ENCODE peak calls at places on chromosomes 11 and 22, in five cellular contexts. Y is NB4, H is psoas muscle, X is testis, N is BJ. T is an unnamed sample.

GRCh38 chr11:67510023-67510345 is 2.0 kb upstream of the CDK2AP2 start:
- DNase-seq in Y (no peak), X (no peak), H (no peak), N (no peak), T (no peak)

GRCh38 chr11:9852465-9852864 is 188.6 kb downstream of the SWAP70 start:
- DNase-seq in Y (no peak), X (no peak), N (no peak), H (no peak), T (no peak)

GRCh38 chr22:40196628-40197027 is 18.9 kb downstream of the TNRC6B start:
- DNase-seq in N (peak; percentile 73), Y (no peak), X (no peak), H (no peak), T (no peak)

GRCh38 chr11:92844197-92844596 is 125.3 kb upstream of the MTNR1B start:
- DNase-seq in N (no peak), Y (no peak), H (no peak), X (no peak), T (no peak)

GRCh38 chr22:36938028-36938425 is 24.6 kb downstream of the CSF2RB start:
- DNase-seq in X (no peak), Y (no peak), H (no peak), N (no peak), T (no peak)

GRCh38 chr11:3074912-3075589 is 17.8 kb upstream of the CARS1 start:
- DNase-seq in N (no peak), Y (no peak), H (no peak), X (no peak), T (no peak)

GRCh38 chr22:41028841-41029240 is 63.6 kb upstream of the EP300 start:
- DNase-seq in H (no peak), Y (peak; percentile 78), N (peak; percentile 83), X (no peak), T (no peak)

GRCh38 chr22:35601743-35602633 is 15.1 kb downstream of the MB start:
- DNase-seq in N (no peak), X (peak; percentile 21), Y (peak; percentile 82), H (peak; percentile 70), T (no peak)

GRCh38 chr11:18261721-18262120 is 4.3 kb upstream of the SAA1 start:
- DNase-seq in X (no peak), H (no peak), Y (no peak), N (no peak), T (no peak)

GRCh38 chr11:95996621-95997020 is 72.7 kb upstream of the MTMR2 start:
- DNase-seq in N (no peak), Y (no peak), H (no peak), X (no peak), T (no peak)

GRCh38 chr11:100639140-100639539 is 47.9 kb upstream of the ARHGAP42 start:
- DNase-seq in X (peak; percentile 36), N (no peak), Y (no peak), H (no peak), T (no peak)

GRCh38 chr11:3942160-3942955 is 86.9 kb downstream of the STIM1 start:
- DNase-seq in Y (peak; percentile 23), X (no peak), H (no peak), N (no peak), T (no peak)

GRCh38 chr22:20587206-20587958 is 80.0 kb downstream of the MED15 start:
- DNase-seq in H (no peak), N (no peak), X (no peak), Y (no peak), T (no peak)

GRCh38 chr11:10592331-10592730 is 23.9 kb upstream of the LYVE1 start:
- DNase-seq in X (no peak), N (peak; percentile 80), Y (peak; percentile 68), H (no peak), T (no peak)

GRCh38 chr11:44572884-44573283 is 7.4 kb downstream of the CD82 start:
- DNase-seq in X (peak; percentile 53), Y (no peak), H (no peak), N (no peak), T (no peak)

GRCh38 chr11:2443881-2444300 is 423 bp downstream of the TRPM5 start:
- DNase-seq in N (no peak), H (no peak), Y (no peak), X (no peak), T (no peak)

GRCh38 chr11:57357827-57358226 is 19.7 kb downstream of the P2RX3 start:
- DNase-seq in H (no peak), N (no peak), X (peak; percentile 22), Y (no peak), T (no peak)

GRCh38 chr11:16610213-16610737 is 128.2 kb upstream of the C11orf58 start:
- DNase-seq in N (no peak), Y (no peak), X (no peak), H (no peak), T (no peak)

GRCh38 chr22:47174671-47175111 is 412.2 kb downstream of the TBC1D22A start:
- DNase-seq in N (no peak), X (no peak), H (peak; percentile 7), Y (no peak), T (peak; percentile 62)

GRCh38 chr11:62501432-62501891 is 45.1 kb downstream of the AHNAK start:
- DNase-seq in N (no peak), Y (no peak), H (no peak), X (peak; percentile 78), T (no peak)

GRCh38 chr11:22079133-22079847 is 113.6 kb upstream of the ANO5 start:
- DNase-seq in X (no peak), H (no peak), N (no peak), Y (no peak), T (no peak)

GRCh38 chr22:21975273-21975672 is 7.3 kb downstream of the TOP3B start:
- DNase-seq in N (no peak), Y (no peak), X (no peak), H (no peak), T (no peak)

GRCh38 chr11:64251722-64251985 is 324 bp downstream of the PLCB3 start:
- DNase-seq in X (no peak), Y (no peak), N (no peak), H (no peak), T (no peak)

GRCh38 chr11:64250875-64251721 is at the start of gene PLCB3:
- DNase-seq in H (peak; percentile 55), Y (peak; percentile 68), X (peak; percentile 69), N (no peak), T (no peak)

GRCh38 chr11:64253481-64253880 is 2.2 kb downstream of the PLCB3 start:
- DNase-seq in X (no peak), H (peak; percentile 58), Y (no peak), N (no peak), T (no peak)

GRCh38 chr11:64253043-64253442 is 1.7 kb downstream of the PLCB3 start:
- DNase-seq in Y (no peak), N (no peak), H (no peak), X (no peak), T (no peak)

DNA sequence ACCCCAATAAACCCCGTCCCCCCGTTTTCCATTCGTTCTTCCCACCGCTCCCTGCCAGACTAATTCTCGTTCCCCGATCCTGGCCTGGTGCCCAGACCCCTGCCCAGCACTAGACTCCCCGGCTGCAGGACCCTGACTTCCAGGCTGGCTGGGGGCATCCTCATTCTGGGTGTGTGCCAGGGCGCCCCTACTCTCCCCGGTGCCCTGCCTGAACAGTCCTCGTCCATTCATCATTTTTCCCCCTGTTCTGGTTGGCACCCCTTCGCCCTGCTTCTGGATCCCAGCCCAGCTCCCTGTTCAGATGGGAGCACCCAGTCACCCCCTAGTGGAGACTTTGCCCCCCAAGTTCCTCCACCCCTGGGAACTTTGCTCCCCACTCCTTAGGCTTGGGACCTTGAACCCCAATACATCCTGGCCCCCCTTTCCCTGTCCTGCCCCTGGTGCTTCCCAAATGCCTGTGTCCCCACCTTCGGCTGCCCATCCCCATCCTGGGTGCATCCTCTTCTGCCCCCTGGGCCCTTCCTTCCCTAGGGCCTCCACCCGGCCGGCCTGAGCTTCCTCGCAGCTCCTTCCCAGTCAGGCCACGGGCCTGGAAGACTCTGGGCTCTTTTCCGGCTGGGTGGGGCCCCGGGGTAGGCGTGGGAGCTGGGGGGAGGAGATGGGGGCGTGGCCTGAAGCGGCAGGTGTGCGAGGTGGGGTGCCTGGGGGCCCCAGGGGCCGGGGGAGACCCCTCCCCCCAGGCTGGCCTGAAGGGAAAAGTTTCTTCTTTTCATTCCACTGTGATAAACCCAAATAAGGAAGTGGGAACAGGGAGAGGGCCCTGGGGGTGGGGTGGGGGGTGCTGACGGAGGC is 882 bp downstream of the PLCB3 start:
- DNase-seq in Y (no peak), N (no peak), H (peak; percentile 52), X (peak; percentile 46), T (no peak)
- TF ChIP-seq CTCF in Y (peak; percentile 60), N (peak; percentile 56), H (no peak), X (no peak), T (peak; percentile 28)

GRCh38 chr11:20154381-20154780 is 5.9 kb downstream of the DBX1 start:
- DNase-seq in Y (no peak), H (no peak), X (no peak), N (no peak), T (no peak)

GRCh38 chr11:20157768-20158167 is 2.5 kb downstream of the DBX1 start:
- DNase-seq in N (no peak), Y (no peak), H (no peak), X (no peak), T (no peak)

GRCh38 chr11:20156280-20156875 is 3.9 kb downstream of the DBX1 start:
- DNase-seq in N (no peak), H (peak; percentile 14), Y (no peak), X (peak; percentile 59), T (no peak)

GRCh38 chr11:20156876-20157613 is 3.2 kb downstream of the DBX1 start:
- DNase-seq in X (no peak), H (peak; percentile 13), N (no peak), Y (no peak), T (no peak)

GRCh38 chr11:20155683-20156279 is 4.5 kb downstream of the DBX1 start:
- DNase-seq in X (no peak), Y (no peak), H (no peak), N (no peak), T (no peak)
- TF ChIP-seq CTCF in X (no peak), Y (no peak), H (no peak), N (no peak), T (no peak)

GRCh38 chr11:35142481-35143207 is 3.7 kb downstream of the CD44 start:
- DNase-seq in X (no peak), H (no peak), N (peak; percentile 66), Y (no peak), T (no peak)
- TF ChIP-seq CTCF in X (no peak), H (no peak), N (peak; percentile 29), Y (no peak), T (no peak)

GRCh38 chr11:72742522-72743320 is 9.5 kb downstream of the ARAP1 start:
- DNase-seq in X (no peak), H (no peak), Y (no peak), N (no peak), T (no peak)

GRCh38 chr11:72741849-72742521 is 10.2 kb downstream of the ARAP1 start:
- DNase-seq in N (no peak), X (no peak), Y (peak; percentile 60), H (no peak), T (no peak)

GRCh38 chr11:72740060-72740424 is 12.2 kb downstream of the ARAP1 start:
- DNase-seq in X (no peak), N (no peak), H (no peak), Y (no peak), T (no peak)

GRCh38 chr11:72740562-72741428 is 11.4 kb downstream of the ARAP1 start:
- DNase-seq in Y (no peak), N (no peak), X (no peak), H (no peak), T (no peak)

DNA sequence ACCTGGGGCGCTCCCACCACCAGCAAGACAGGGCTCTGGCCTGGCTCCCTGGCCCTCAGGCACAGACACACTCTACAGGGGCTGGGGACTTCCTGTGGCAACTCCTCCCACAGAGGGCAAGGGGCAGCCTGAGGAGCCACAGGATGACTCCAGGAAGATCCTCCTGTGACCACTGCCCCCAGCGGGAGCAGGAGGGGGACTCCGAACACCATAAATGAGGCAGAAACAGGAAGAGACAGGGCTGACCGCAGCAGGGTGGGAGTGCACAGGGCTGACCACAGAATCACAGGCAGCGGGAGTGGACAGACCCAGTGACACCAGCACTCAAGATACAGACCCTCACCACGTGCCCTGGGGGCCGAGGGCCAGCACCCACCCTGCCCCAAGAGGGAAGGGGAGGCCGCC is 10.8 kb downstream of the ARAP1 start:
- DNase-seq in X (peak; percentile 34), N (no peak), Y (peak; percentile 97), H (peak; percentile 42), T (no peak)
- TF ChIP-seq CTCF in X (no peak), N (no peak), Y (peak; percentile 2), H (no peak), T (no peak)

T was measured in type B pancreatic cell.